ENCODE peak calls at places on chromosomes 2 and 18, in four cellular contexts. One of them, this sample, is unnamed.

GRCh38 chr2:239626971-239627598 is 226.3 kb upstream of the HDAC4 start:
- DNase-seq in natural killer cell: no peak
- DNase-seq in CD8-positive, alpha-beta memory T cell: no peak
- DNase-seq in stimulated activated CD8-positive, alpha-beta memory T cell treated with anti-CD3 and anti-CD28 coated beads, Interleukin-4, amount 100 ng/mL, for 24 hours: no peak
- DNase-seq in this sample: no peak

GRCh38 chr2:174606336-174606735 is 8.7 kb upstream of the WIPF1 start:
- DNase-seq in stimulated activated CD8-positive, alpha-beta memory T cell treated with anti-CD3 and anti-CD28 coated beads, Interleukin-4, amount 100 ng/mL, for 24 hours: no peak
- DNase-seq in natural killer cell: no peak
- DNase-seq in CD8-positive, alpha-beta memory T cell: no peak
- DNase-seq in this sample: no peak

GRCh38 chr2:1778566-1778965 is 34.3 kb upstream of the PXDN start:
- DNase-seq in natural killer cell: no peak
- DNase-seq in stimulated activated CD8-positive, alpha-beta memory T cell treated with anti-CD3 and anti-CD28 coated beads, Interleukin-4, amount 100 ng/mL, for 24 hours: no peak
- DNase-seq in CD8-positive, alpha-beta memory T cell: no peak
- DNase-seq in this sample: no peak

GRCh38 chr2:96758987-96759386 is 1.7 kb upstream of the CNNM4 start:
- DNase-seq in natural killer cell: no peak
- DNase-seq in stimulated activated CD8-positive, alpha-beta memory T cell treated with anti-CD3 and anti-CD28 coated beads, Interleukin-4, amount 100 ng/mL, for 24 hours: no peak
- DNase-seq in CD8-positive, alpha-beta memory T cell: no peak
- DNase-seq in this sample: no peak

GRCh38 chr2:239208470-239209180 is 192.2 kb downstream of the HDAC4 start:
- DNase-seq in stimulated activated CD8-positive, alpha-beta memory T cell treated with anti-CD3 and anti-CD28 coated beads, Interleukin-4, amount 100 ng/mL, for 24 hours: no peak
- DNase-seq in natural killer cell: no peak
- DNase-seq in CD8-positive, alpha-beta memory T cell: no peak
- DNase-seq in this sample: no peak

GRCh38 chr2:37365669-37366068 is 21.2 kb downstream of the QPCT start:
- DNase-seq in natural killer cell: no peak
- DNase-seq in CD8-positive, alpha-beta memory T cell: no peak
- DNase-seq in stimulated activated CD8-positive, alpha-beta memory T cell treated with anti-CD3 and anti-CD28 coated beads, Interleukin-4, amount 100 ng/mL, for 24 hours: no peak
- DNase-seq in this sample: no peak

GRCh38 chr2:135570884-135571283 is 39.6 kb downstream of the R3HDM1 start:
- DNase-seq in CD8-positive, alpha-beta memory T cell: no peak
- DNase-seq in natural killer cell: no peak
- DNase-seq in stimulated activated CD8-positive, alpha-beta memory T cell treated with anti-CD3 and anti-CD28 coated beads, Interleukin-4, amount 100 ng/mL, for 24 hours: no peak
- DNase-seq in this sample: no peak

GRCh38 chr2:207676827-207677354 is 34.5 kb upstream of the CCNYL1 start:
- DNase-seq in natural killer cell: no peak
- DNase-seq in CD8-positive, alpha-beta memory T cell: no peak
- DNase-seq in stimulated activated CD8-positive, alpha-beta memory T cell treated with anti-CD3 and anti-CD28 coated beads, Interleukin-4, amount 100 ng/mL, for 24 hours: no peak
- DNase-seq in this sample: no peak

GRCh38 chr2:143530753-143531152 is 401.5 kb downstream of the ARHGAP15 start:
- DNase-seq in natural killer cell: no peak
- DNase-seq in stimulated activated CD8-positive, alpha-beta memory T cell treated with anti-CD3 and anti-CD28 coated beads, Interleukin-4, amount 100 ng/mL, for 24 hours: no peak
- DNase-seq in CD8-positive, alpha-beta memory T cell: no peak
- DNase-seq in this sample: no peak

GRCh38 chr2:149160701-149161217 is 122.3 kb downstream of the LYPD6B start:
- DNase-seq in CD8-positive, alpha-beta memory T cell: peak
- DNase-seq in natural killer cell: no peak
- DNase-seq in stimulated activated CD8-positive, alpha-beta memory T cell treated with anti-CD3 and anti-CD28 coated beads, Interleukin-4, amount 100 ng/mL, for 24 hours: peak
- DNase-seq in this sample: no peak

GRCh38 chr18:26403451-26403850 is 144.9 kb downstream of the KCTD1 start:
- DNase-seq in natural killer cell: no peak
- DNase-seq in CD8-positive, alpha-beta memory T cell: no peak
- DNase-seq in stimulated activated CD8-positive, alpha-beta memory T cell treated with anti-CD3 and anti-CD28 coated beads, Interleukin-4, amount 100 ng/mL, for 24 hours: no peak
- DNase-seq in this sample: no peak

GRCh38 chr2:138373993-138374408 is 127.6 kb upstream of the SPOPL start:
- DNase-seq in stimulated activated CD8-positive, alpha-beta memory T cell treated with anti-CD3 and anti-CD28 coated beads, Interleukin-4, amount 100 ng/mL, for 24 hours: no peak
- DNase-seq in CD8-positive, alpha-beta memory T cell: no peak
- DNase-seq in natural killer cell: no peak
- DNase-seq in this sample: no peak

GRCh38 chr2:120949027-120949956 is 213.6 kb downstream of the GLI2 start:
- DNase-seq in CD8-positive, alpha-beta memory T cell: no peak
- DNase-seq in stimulated activated CD8-positive, alpha-beta memory T cell treated with anti-CD3 and anti-CD28 coated beads, Interleukin-4, amount 100 ng/mL, for 24 hours: no peak
- DNase-seq in natural killer cell: no peak
- DNase-seq in this sample: no peak

GRCh38 chr2:203584784-203585183 is 49.7 kb upstream of the RAPH1 start:
- DNase-seq in CD8-positive, alpha-beta memory T cell: no peak
- DNase-seq in natural killer cell: no peak
- DNase-seq in stimulated activated CD8-positive, alpha-beta memory T cell treated with anti-CD3 and anti-CD28 coated beads, Interleukin-4, amount 100 ng/mL, for 24 hours: no peak
- DNase-seq in this sample: no peak

GRCh38 chr2:193428336-193428818 is 1233.6 kb upstream of the TMEFF2 start:
- DNase-seq in stimulated activated CD8-positive, alpha-beta memory T cell treated with anti-CD3 and anti-CD28 coated beads, Interleukin-4, amount 100 ng/mL, for 24 hours: no peak
- DNase-seq in natural killer cell: no peak
- DNase-seq in CD8-positive, alpha-beta memory T cell: no peak
- DNase-seq in this sample: no peak

GRCh38 chr2:98634406-98635092 is 26.2 kb downstream of the UNC50 start:
- DNase-seq in CD8-positive, alpha-beta memory T cell: no peak
- DNase-seq in natural killer cell: peak
- DNase-seq in stimulated activated CD8-positive, alpha-beta memory T cell treated with anti-CD3 and anti-CD28 coated beads, Interleukin-4, amount 100 ng/mL, for 24 hours: peak
- DNase-seq in this sample: no peak

GRCh38 chr2:237159006-237159897 is 73.6 kb downstream of the COPS8 start:
- DNase-seq in CD8-positive, alpha-beta memory T cell: no peak
- DNase-seq in natural killer cell: no peak
- DNase-seq in stimulated activated CD8-positive, alpha-beta memory T cell treated with anti-CD3 and anti-CD28 coated beads, Interleukin-4, amount 100 ng/mL, for 24 hours: no peak
- DNase-seq in this sample: no peak

GRCh38 chr18:51660316-51660715 is 462.8 kb upstream of the MEX3C start:
- DNase-seq in stimulated activated CD8-positive, alpha-beta memory T cell treated with anti-CD3 and anti-CD28 coated beads, Interleukin-4, amount 100 ng/mL, for 24 hours: no peak
- DNase-seq in natural killer cell: no peak
- DNase-seq in CD8-positive, alpha-beta memory T cell: no peak
- DNase-seq in this sample: no peak

GRCh38 chr18:53380063-53380639 is 844.3 kb downstream of the MBD2 start:
- DNase-seq in natural killer cell: no peak
- DNase-seq in stimulated activated CD8-positive, alpha-beta memory T cell treated with anti-CD3 and anti-CD28 coated beads, Interleukin-4, amount 100 ng/mL, for 24 hours: no peak
- DNase-seq in CD8-positive, alpha-beta memory T cell: no peak
- DNase-seq in this sample: no peak

GRCh38 chr2:55885944-55886281 is 37.7 kb downstream of the EFEMP1 start:
- DNase-seq in stimulated activated CD8-positive, alpha-beta memory T cell treated with anti-CD3 and anti-CD28 coated beads, Interleukin-4, amount 100 ng/mL, for 24 hours: no peak
- DNase-seq in natural killer cell: no peak
- DNase-seq in CD8-positive, alpha-beta memory T cell: no peak
- DNase-seq in this sample: no peak

GRCh38 chr2:43426305-43427031 is 169.4 kb downstream of the THADA start:
- DNase-seq in stimulated activated CD8-positive, alpha-beta memory T cell treated with anti-CD3 and anti-CD28 coated beads, Interleukin-4, amount 100 ng/mL, for 24 hours: peak
- DNase-seq in natural killer cell: peak
- DNase-seq in CD8-positive, alpha-beta memory T cell: peak
- DNase-seq in this sample: peak

GRCh38 chr2:189137519-189137918 is 42.0 kb downstream of the COL5A2 start:
- DNase-seq in CD8-positive, alpha-beta memory T cell: no peak
- DNase-seq in stimulated activated CD8-positive, alpha-beta memory T cell treated with anti-CD3 and anti-CD28 coated beads, Interleukin-4, amount 100 ng/mL, for 24 hours: no peak
- DNase-seq in natural killer cell: no peak
- DNase-seq in this sample: no peak

GRCh38 chr2:9639000-9639602 is 8.3 kb upstream of the YWHAQ start:
- DNase-seq in CD8-positive, alpha-beta memory T cell: no peak
- DNase-seq in stimulated activated CD8-positive, alpha-beta memory T cell treated with anti-CD3 and anti-CD28 coated beads, Interleukin-4, amount 100 ng/mL, for 24 hours: no peak
- DNase-seq in natural killer cell: no peak
- DNase-seq in this sample: no peak

GRCh38 chr2:37111971-37112370 is 27.7 kb downstream of the GPATCH11 start:
- DNase-seq in stimulated activated CD8-positive, alpha-beta memory T cell treated with anti-CD3 and anti-CD28 coated beads, Interleukin-4, amount 100 ng/mL, for 24 hours: no peak
- DNase-seq in CD8-positive, alpha-beta memory T cell: no peak
- DNase-seq in natural killer cell: no peak
- DNase-seq in this sample: no peak

GRCh38 chr2:19688059-19688458 is 213.7 kb downstream of the TTC32 start:
- DNase-seq in natural killer cell: no peak
- DNase-seq in stimulated activated CD8-positive, alpha-beta memory T cell treated with anti-CD3 and anti-CD28 coated beads, Interleukin-4, amount 100 ng/mL, for 24 hours: no peak
- DNase-seq in CD8-positive, alpha-beta memory T cell: no peak
- DNase-seq in this sample: no peak

GRCh38 chr18:23451011-23451410 is 2.1 kb upstream of the RIOK3 start:
- DNase-seq in stimulated activated CD8-positive, alpha-beta memory T cell treated with anti-CD3 and anti-CD28 coated beads, Interleukin-4, amount 100 ng/mL, for 24 hours: no peak
- DNase-seq in natural killer cell: no peak
- DNase-seq in CD8-positive, alpha-beta memory T cell: no peak
- DNase-seq in this sample: no peak

GRCh38 chr2:145032791-145033190 is 512.9 kb upstream of the ZEB2 start:
- DNase-seq in stimulated activated CD8-positive, alpha-beta memory T cell treated with anti-CD3 and anti-CD28 coated beads, Interleukin-4, amount 100 ng/mL, for 24 hours: no peak
- DNase-seq in natural killer cell: no peak
- DNase-seq in CD8-positive, alpha-beta memory T cell: no peak
- DNase-seq in this sample: no peak

GRCh38 chr2:28683100-28683706 is 68.4 kb upstream of the PPP1CB start:
- DNase-seq in stimulated activated CD8-positive, alpha-beta memory T cell treated with anti-CD3 and anti-CD28 coated beads, Interleukin-4, amount 100 ng/mL, for 24 hours: no peak
- DNase-seq in natural killer cell: no peak
- DNase-seq in CD8-positive, alpha-beta memory T cell: no peak
- DNase-seq in this sample: no peak

GRCh38 chr2:241931976-241932894 is 62.7 kb downstream of the RTP5 start:
- DNase-seq in CD8-positive, alpha-beta memory T cell: no peak
- DNase-seq in natural killer cell: peak
- DNase-seq in stimulated activated CD8-positive, alpha-beta memory T cell treated with anti-CD3 and anti-CD28 coated beads, Interleukin-4, amount 100 ng/mL, for 24 hours: no peak
- DNase-seq in this sample: no peak

GRCh38 chr2:25567406-25567805 is 106.0 kb downstream of the DTNB start:
- DNase-seq in natural killer cell: no peak
- DNase-seq in stimulated activated CD8-positive, alpha-beta memory T cell treated with anti-CD3 and anti-CD28 coated beads, Interleukin-4, amount 100 ng/mL, for 24 hours: no peak
- DNase-seq in CD8-positive, alpha-beta memory T cell: peak
- DNase-seq in this sample: peak